ENCODE peak calls at places on chromosomes 1 and 21, in five cellular contexts. A, C, N, Y and R are unnamed samples.

GRCh38 chr1:56284933-56285332 is 294.4 kb downstream of the PLPP3 start:
- DNase-seq in C (no peak), Y (peak), A (no peak), N (no peak), R (no peak)

GRCh38 chr21:46411236-46411635 is 47.5 kb upstream of the DIP2A start:
- DNase-seq in Y (no peak), A (no peak), C (no peak), N (no peak), R (no peak)

GRCh38 chr1:15154480-15155036 is 1.0 kb downstream of the TMEM51 start:
- DNase-seq in N (no peak), Y (no peak), C (no peak), A (no peak), R (no peak)

GRCh38 chr1:33211972-33212371 is 30.1 kb upstream of the TRIM62 start:
- DNase-seq in N (no peak), Y (no peak), C (no peak), A (no peak), R (no peak)

GRCh38 chr1:228416217-228416971 is at the start of gene TRIM17:
- DNase-seq in Y (no peak), A (peak), N (no peak), C (peak), R (peak)

GRCh38 chr1:8822383-8823294 is 5.2 kb upstream of the RERE start:
- DNase-seq in C (peak), A (no peak), N (peak), Y (peak), R (peak)

GRCh38 chr21:31707499-31707898 is 24.4 kb downstream of the SCAF4 start:
- DNase-seq in Y (no peak), N (no peak), A (no peak), C (no peak), R (no peak)

GRCh38 chr1:58983159-58983558 is 199.3 kb upstream of the JUN start:
- DNase-seq in Y (peak), A (no peak), C (no peak), N (peak), R (no peak)

GRCh38 chr1:153030895-153031294 is at the start of gene SPRR1B:
- DNase-seq in N (no peak), C (no peak), A (no peak), Y (no peak), R (no peak)

GRCh38 chr1:232244426-232244825 is 385.5 kb downstream of the SIPA1L2 start:
- DNase-seq in N (no peak), C (peak), A (no peak), Y (no peak), R (no peak)

GRCh38 chr21:35908311-35909078 is 151.8 kb downstream of the SETD4 start:
- DNase-seq in N (no peak), C (no peak), Y (no peak), A (no peak), R (no peak)

GRCh38 chr1:201566933-201567801 is 28.2 kb downstream of the NAV1 start:
- DNase-seq in C (no peak), N (peak), Y (no peak), A (no peak), R (no peak)

GRCh38 chr1:208980590-208980989 is 602.9 kb upstream of the CAMK1G start:
- DNase-seq in A (no peak), N (no peak), Y (no peak), C (no peak), R (no peak)

GRCh38 chr21:26469789-26470188 is 103.3 kb downstream of the CYYR1 start:
- DNase-seq in A (no peak), C (no peak), N (no peak), Y (peak), R (no peak)

GRCh38 chr1:55129194-55129728 is 85.9 kb downstream of the USP24 start:
- DNase-seq in C (no peak), N (no peak), Y (peak), A (no peak), R (no peak)

GRCh38 chr1:196607940-196608339 is 300 bp downstream of the KCNT2 start:
- DNase-seq in C (peak), A (no peak), N (no peak), Y (no peak), R (no peak)

GRCh38 chr1:245953876-245954660 is 553.0 kb downstream of the SMYD3 start:
- DNase-seq in Y (no peak), C (no peak), A (no peak), N (no peak), R (no peak)

GRCh38 chr1:33660244-33660643 is 187.8 kb downstream of the ZSCAN20 start:
- DNase-seq in A (no peak), C (no peak), Y (no peak), N (no peak), R (no peak)

GRCh38 chr1:74766579-74766978 is 33.6 kb downstream of the TYW3 start:
- DNase-seq in Y (no peak), N (no peak), C (no peak), A (no peak), R (no peak)

GRCh38 chr1:100187912-100188311 is 9.9 kb upstream of the LRRC39 start:
- DNase-seq in C (peak), Y (peak), A (no peak), N (no peak), R (no peak)

GRCh38 chr1:212752256-212752933 is 39.2 kb downstream of the NSL1 start:
- DNase-seq in A (no peak), N (no peak), C (no peak), Y (no peak), R (no peak)